ENCODE peak calls at places on chromosomes 2 and 18, in eight cellular contexts. Z is endodermal cell, G is HCT116, E is dorsolateral prefrontal cortex, P is small intestine, W is colonic mucosa, X is kidney, F is right cardiac atrium. H is an unnamed sample.

GRCh38 chr18:13437801-13438506 is 219.4 kb downstream of the LDLRAD4 start:
- DNase-seq in W (no peak), E (no peak), X (no peak), P (no peak), F (peak; percentile 56), Z (no peak), G (no peak), H (no peak)

GRCh38 chr18:22932885-22933205 is 283 bp upstream of the RBBP8 start:
- DNase-seq in G (no peak), W (no peak), F (no peak), E (no peak), Z (no peak), P (no peak), X (no peak), H (no peak)

GRCh38 chr18:58953627-58954026 is 89.0 kb downstream of the ZNF532 start:
- DNase-seq in P (peak; percentile 9), F (peak; percentile 59), Z (no peak), W (no peak), G (no peak), X (no peak), E (no peak), H (no peak)

GRCh38 chr2:30165050-30165520 is 18.3 kb downstream of the YPEL5 start:
- DNase-seq in G (peak; percentile 91), X (no peak), E (no peak), P (peak; percentile 83), W (peak; percentile 70), F (peak; percentile 63), Z (peak; percentile 86), H (peak; percentile 50)

GRCh38 chr2:191176801-191177438 is 26.1 kb upstream of the STAT4 start:
- DNase-seq in X (no peak), Z (no peak), F (no peak), W (peak; percentile 72), G (no peak), P (peak; percentile 19), E (no peak), H (no peak)

GRCh38 chr2:230842473-230842872 is 22.3 kb upstream of the ITM2C start:
- DNase-seq in E (no peak), Z (no peak), G (no peak), X (no peak), F (no peak), P (peak; percentile 25), W (peak; percentile 66), H (peak; percentile 37)

GRCh38 chr18:23133860-23134779 is 1.2 kb upstream of the CABLES1 start:
- DNase-seq in F (no peak), Z (peak; percentile 96), G (peak; percentile 53), W (peak; percentile 71), E (no peak), P (peak; percentile 40), X (peak; percentile 80), H (no peak)

GRCh38 chr18:64994370-64994769 is 756.4 kb upstream of the CDH7 start:
- DNase-seq in G (no peak), Z (no peak), P (peak; percentile 15), E (no peak), X (no peak), W (no peak), F (no peak), H (no peak)

GRCh38 chr2:174824098-174824497 is 59.8 kb upstream of the CHRNA1 start:
- DNase-seq in F (no peak), W (no peak), G (no peak), X (no peak), E (no peak), Z (no peak), P (no peak), H (no peak)

GRCh38 chr2:141570474-141571131 is 560.2 kb downstream of the LRP1B start:
- DNase-seq in W (no peak), F (peak; percentile 68), E (no peak), G (no peak), P (no peak), X (peak; percentile 44), Z (peak; percentile 79), H (no peak)

GRCh38 chr2:545711-546650 is 131.2 kb downstream of the TMEM18 start:
- DNase-seq in W (no peak), F (peak; percentile 39), X (no peak), G (no peak), P (no peak), E (no peak), Z (no peak), H (no peak)

GRCh38 chr18:49878015-49878414 is 64.7 kb upstream of the ACAA2 start:
- DNase-seq in E (no peak), G (no peak), F (no peak), P (no peak), W (no peak), Z (no peak), X (no peak), H (no peak)

GRCh38 chr18:54774423-54774822 is 53.9 kb upstream of the RAB27B start:
- DNase-seq in F (no peak), P (no peak), E (no peak), X (no peak), G (no peak), W (no peak), Z (no peak), H (no peak)

GRCh38 chr18:1585881-1586488 is 681.3 kb downstream of the ADCYAP1 start:
- DNase-seq in X (no peak), F (no peak), G (peak; percentile 32), E (no peak), W (no peak), P (peak; percentile 19), Z (no peak), H (no peak)

GRCh38 chr2:79511320-79511951 is 1.4 kb upstream of the CTNNA2 start:
- DNase-seq in Z (peak; percentile 90), F (peak; percentile 35), X (no peak), P (peak; percentile 62), G (no peak), W (peak; percentile 45), E (no peak), H (no peak)

GRCh38 chr2:54206596-54206995 is 49.4 kb downstream of the TSPYL6 start:
- DNase-seq in E (no peak), Z (no peak), G (peak; percentile 37), W (no peak), X (no peak), F (no peak), P (no peak), H (no peak)

GRCh38 chr2:49043405-49043982 is 110.8 kb downstream of the FSHR start:
- DNase-seq in X (no peak), G (no peak), E (no peak), W (no peak), Z (no peak), F (no peak), P (no peak), H (no peak)

GRCh38 chr18:35672897-35673296 is 91.4 kb downstream of the GALNT1 start:
- DNase-seq in G (no peak), Z (no peak), X (no peak), W (peak; percentile 69), P (peak; percentile 91), F (no peak), E (no peak), H (peak; percentile 2)

GRCh38 chr2:28469947-28470585 is 25.8 kb upstream of the PLB1 start:
- DNase-seq in W (peak; percentile 40), P (peak; percentile 60), G (no peak), E (no peak), X (no peak), F (no peak), Z (no peak), H (no peak)

GRCh38 chr2:28471701-28472236 is 24.1 kb upstream of the PLB1 start:
- DNase-seq in W (no peak), F (no peak), E (no peak), X (no peak), P (no peak), Z (no peak), G (no peak), H (no peak)

GRCh38 chr2:28470759-28471158 is 25.1 kb upstream of the PLB1 start:
- DNase-seq in F (no peak), G (no peak), X (no peak), W (peak; percentile 37), Z (no peak), P (peak; percentile 98), E (no peak), H (peak; percentile 84)

GRCh38 chr2:28471214-28471613 is 24.6 kb upstream of the PLB1 start:
- DNase-seq in W (no peak), Z (peak; percentile 66), F (no peak), E (no peak), X (no peak), G (no peak), P (peak; percentile 69), H (no peak)

GRCh38 chr2:28469304-28469703 is 26.6 kb upstream of the PLB1 start:
- DNase-seq in E (no peak), P (no peak), W (no peak), Z (no peak), X (no peak), F (peak; percentile 54), G (no peak), H (no peak)
- H3K27ac ChIP-seq in E (no peak overlapping the region), P (no peak overlapping the region), W (no peak overlapping the region), Z (no peak overlapping the region), X (no peak overlapping the region), F (no peak overlapping the region), G (no peak overlapping the region), H (no peak overlapping the region)

GRCh38 chr2:32947076-32947483 is 327 bp downstream of the LTBP1 start:
- DNase-seq in F (peak; percentile 61), G (no peak), P (peak; percentile 7), Z (peak; percentile 84), E (no peak), X (peak; percentile 76), W (no peak), H (no peak)
- H3K27ac ChIP-seq in F (peak overlapping the region; percentile 70), G (peak overlapping the region; percentile 44), P (peak overlapping the region; percentile 13), Z (no peak overlapping the region), E (peak overlapping the region; percentile 69), X (no peak overlapping the region), W (peak overlapping the region; percentile 64), H (no peak overlapping the region)

DNA sequence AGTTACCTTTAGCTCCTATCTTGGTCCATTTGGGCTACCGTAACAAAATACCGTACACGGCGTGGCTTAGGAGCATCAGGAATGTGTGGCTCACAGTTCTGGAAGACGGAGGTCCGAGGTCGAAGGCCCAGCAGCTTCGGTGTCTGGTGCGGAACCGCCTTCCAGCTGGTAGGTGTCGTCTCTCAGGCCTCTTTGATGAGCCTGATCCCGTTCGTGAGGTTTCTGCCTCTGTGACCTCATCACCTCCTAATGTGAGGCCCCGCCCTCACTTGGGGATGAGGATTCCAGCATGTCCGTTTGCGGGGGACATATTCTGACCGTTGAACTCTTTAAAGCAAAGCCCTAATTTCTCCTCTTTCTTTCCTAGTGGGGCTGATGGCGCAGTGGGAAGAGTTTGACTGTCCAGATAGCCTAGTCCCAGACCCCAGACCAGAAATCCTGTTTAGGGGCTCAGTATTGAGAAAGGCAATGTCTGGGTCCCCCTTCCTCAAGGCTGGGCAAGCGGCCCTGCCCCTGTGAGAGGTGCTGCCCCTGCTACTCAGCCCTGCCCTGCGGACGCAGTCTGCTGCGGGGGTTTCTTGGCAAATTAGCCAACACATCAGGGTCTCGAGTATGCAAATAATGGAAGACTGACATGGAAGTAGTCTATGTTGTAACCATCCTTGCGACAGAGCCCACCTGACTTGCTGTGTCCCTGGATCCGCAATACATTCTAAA is 127.9 kb downstream of the ASB1 start:
- DNase-seq in Z (peak; percentile 78), F (no peak), P (no peak), W (no peak), G (no peak), E (no peak), X (no peak), H (no peak)
- H3K27ac ChIP-seq in Z (no peak overlapping the region), F (no peak overlapping the region), P (no peak overlapping the region), W (no peak overlapping the region), G (no peak overlapping the region), E (no peak overlapping the region), X (no peak overlapping the region), H (no peak overlapping the region)

DNA sequence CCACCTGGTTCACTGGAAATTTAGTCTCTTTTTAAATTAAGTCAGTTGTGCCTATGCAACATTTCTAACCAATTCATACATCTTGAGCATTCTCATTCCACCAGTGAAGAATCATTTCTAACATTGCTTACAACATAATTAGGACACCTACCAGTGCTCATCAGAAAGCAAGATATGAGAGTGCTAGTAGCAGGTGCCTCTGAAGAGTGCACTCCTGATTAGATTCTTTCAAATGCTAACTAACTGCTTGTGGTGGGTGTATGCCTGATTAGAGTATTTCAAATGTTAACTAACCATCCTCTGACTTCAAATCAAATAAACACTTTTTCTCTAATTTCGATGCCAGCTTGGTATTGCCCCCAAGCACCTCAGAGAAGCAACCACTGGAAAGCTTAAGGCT is 124.3 kb upstream of the DNAJC10 start:
- DNase-seq in W (no peak), P (no peak), F (no peak), E (no peak), Z (no peak), G (no peak), X (no peak), H (no peak)
- H3K27ac ChIP-seq in W (no peak overlapping the region), P (no peak overlapping the region), F (no peak overlapping the region), E (no peak overlapping the region), Z (no peak overlapping the region), G (no peak overlapping the region), X (no peak overlapping the region), H (no peak overlapping the region)